ENCODE peak calls at places on chromosomes 2 and 18, in six cellular contexts. T, K, U, R, Z and F are unnamed samples.

GRCh38 chr2:223697921-223698645 is 95.9 kb upstream of the SCG2 start:
- DNase-seq in T (no peak), K (no peak), U (no peak), R (no peak), Z (no peak), F (no peak)

GRCh38 chr2:105299290-105299689 is 30.2 kb downstream of the TGFBRAP1 start:
- DNase-seq in T (peak), K (no peak), U (no peak), R (no peak), Z (no peak), F (peak)

GRCh38 chr18:49025767-49026500 is 75.2 kb upstream of the SMAD7 start:
- DNase-seq in T (no peak), K (no peak), U (no peak), R (no peak), Z (no peak), F (no peak)

GRCh38 chr2:31065356-31065755 is 72.9 kb downstream of the GALNT14 start:
- DNase-seq in T (no peak), K (no peak), U (no peak), R (no peak), Z (no peak), F (no peak)

GRCh38 chr2:215973111-215973792 is 40.1 kb downstream of the MREG start:
- DNase-seq in T (no peak), K (no peak), U (no peak), R (no peak), Z (no peak), F (no peak)

GRCh38 chr18:30925795-30926194 is 116.7 kb downstream of the DSC3 start:
- DNase-seq in T (no peak), K (no peak), U (no peak), R (no peak), Z (no peak), F (no peak)

GRCh38 chr18:42261731-42262130 is 306.7 kb downstream of the PIK3C3 start:
- DNase-seq in T (no peak), K (no peak), U (no peak), R (no peak), Z (no peak), F (no peak)

GRCh38 chr18:50671376-50671775 is 111.5 kb downstream of the MAPK4 start:
- DNase-seq in T (no peak), K (no peak), U (no peak), R (no peak), Z (no peak), F (no peak)